ENCODE peak calls at places on chromosomes 13 and 19, in eight cellular contexts. B, L, P, T, J, U, X and N are unnamed samples.

GRCh38 chr13:44719857-44720671 is 143.9 kb upstream of the TSC22D1 start:
- DNase-seq in B (no peak), L (no peak), P (no peak), T (no peak), J (peak), U (peak), X (peak), N (peak)

GRCh38 chr13:32045963-32046785 is 14.6 kb downstream of the FRY start:
- DNase-seq in B (no peak), L (no peak), P (no peak), T (peak), J (peak), U (peak), X (no peak), N (peak)

GRCh38 chr19:18223860-18224524 is 2.2 kb downstream of the PDE4C start:
- DNase-seq in B (peak), L (peak), P (no peak), T (peak), J (no peak), U (no peak), X (no peak), N (no peak)

GRCh38 chr13:37058801-37059135 is 720 bp downstream of the SUPT20H start:
- DNase-seq in B (peak), L (no peak), P (no peak), T (no peak), J (no peak), U (no peak), X (no peak), N (no peak)

GRCh38 chr13:30441304-30441703 is 19.0 kb downstream of the UBE2L5 start:
- DNase-seq in B (no peak), L (no peak), P (no peak), T (no peak), J (peak), U (no peak), X (no peak), N (no peak)

GRCh38 chr13:80379245-80379644 is 38.3 kb upstream of the SPRY2 start:
- DNase-seq in B (no peak), L (no peak), P (no peak), T (no peak), J (peak), U (peak), X (no peak), N (peak)

GRCh38 chr13:77537302-77537919 is 1.9 kb downstream of the SCEL start:
- DNase-seq in B (no peak), L (no peak), P (no peak), T (no peak), J (no peak), U (peak), X (no peak), N (no peak)

GRCh38 chr13:85693889-85694511 is 105.2 kb downstream of the SLITRK6 start:
- DNase-seq in B (peak), L (no peak), P (no peak), T (no peak), J (peak), U (no peak), X (no peak), N (no peak)

GRCh38 chr19:42092350-42092749 is 16.4 kb downstream of the ZNF574 start:
- DNase-seq in B (peak), L (peak), P (no peak), T (peak), J (no peak), U (no peak), X (no peak), N (peak)

DNA sequence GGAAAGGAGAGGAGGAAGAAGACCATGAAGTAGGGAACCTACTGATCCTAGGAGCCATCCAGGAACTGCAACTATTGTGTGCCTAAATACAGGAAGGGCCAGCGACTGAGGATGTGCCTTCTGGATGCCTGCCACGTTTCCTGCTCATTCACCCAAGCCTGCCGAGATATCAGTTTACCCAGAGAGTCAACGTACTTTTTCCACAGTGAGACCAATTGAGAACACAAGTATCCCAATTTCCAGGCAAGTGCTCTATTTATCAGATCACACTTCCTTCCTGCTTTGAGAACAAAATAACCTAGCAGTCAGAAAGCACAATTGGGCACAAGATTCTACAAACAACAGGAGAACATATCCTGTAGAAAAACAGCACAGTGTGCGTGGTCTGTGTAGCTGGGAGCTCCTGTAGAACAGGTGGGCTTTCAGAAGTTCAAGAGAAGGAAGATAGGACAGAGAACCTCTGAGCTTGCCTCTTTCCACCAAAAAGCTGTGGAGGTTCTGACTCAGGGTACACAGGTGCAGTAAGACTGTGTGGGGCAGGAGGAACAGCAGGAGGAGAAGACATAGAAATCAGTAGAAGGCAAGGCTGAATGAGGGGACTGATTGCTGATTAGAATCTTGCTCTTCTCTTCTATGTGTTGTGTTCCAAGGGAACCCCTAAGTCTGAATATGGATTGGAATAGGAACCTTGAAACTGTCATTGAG is 122.6 kb downstream of the AKAP11 start:
- DNase-seq in B (no peak), L (no peak), P (no peak), T (no peak), J (no peak), U (no peak), X (no peak), N (no peak)
- H3K4me3 ChIP-seq in B (no peak), L (no peak), P (no peak), T (no peak), J (no peak), U (no peak), X (no peak), N (no peak)

GRCh38 chr13:98571955-98572662 is 4.8 kb downstream of the STK24 start:
- DNase-seq in B (no peak), L (peak), P (no peak), T (no peak), J (peak), U (peak), X (no peak), N (no peak)
- H3K4me3 ChIP-seq in B (no peak), L (no peak), P (no peak), T (no peak), J (no peak), U (peak), X (no peak), N (no peak)

GRCh38 chr13:72508392-72508791 is 219.0 kb downstream of the MZT1 start:
- DNase-seq in B (no peak), L (no peak), P (no peak), T (no peak), J (no peak), U (no peak), X (no peak), N (no peak)
- H3K4me3 ChIP-seq in B (no peak), L (no peak), P (no peak), T (no peak), J (no peak), U (no peak), X (no peak), N (no peak)

DNA sequence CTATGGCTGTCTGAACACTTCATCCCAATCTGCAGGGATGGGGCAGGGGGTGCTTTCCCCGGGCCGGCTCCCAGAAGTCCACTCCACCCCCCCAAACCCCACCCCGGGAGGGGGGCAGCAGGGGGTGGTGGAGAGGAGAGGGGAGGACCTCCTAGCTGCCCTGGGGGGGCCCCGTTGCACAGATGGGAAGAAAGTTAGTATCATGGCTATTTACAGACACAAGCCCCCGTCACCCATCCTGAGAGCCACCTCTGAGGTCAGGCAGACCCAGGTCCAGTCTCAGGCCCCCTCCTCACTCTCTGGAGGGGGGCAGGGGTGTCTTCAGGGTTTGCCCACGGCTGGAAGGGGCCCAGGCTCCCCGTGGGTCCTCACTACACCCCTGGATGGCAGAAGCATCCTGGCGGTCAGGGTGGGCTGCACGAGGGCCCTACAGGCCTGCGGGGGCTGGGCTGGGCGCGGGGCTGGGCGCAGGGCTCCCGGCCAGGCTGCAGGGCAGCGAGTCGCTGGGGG is 5.8 kb upstream of the REXO1 start:
- DNase-seq in B (no peak), L (no peak), P (no peak), T (no peak), J (no peak), U (no peak), X (no peak), N (no peak)
- H3K4me3 ChIP-seq in B (no peak), L (no peak), P (no peak), T (no peak), J (no peak), U (no peak), X (no peak), N (no peak)

DNA sequence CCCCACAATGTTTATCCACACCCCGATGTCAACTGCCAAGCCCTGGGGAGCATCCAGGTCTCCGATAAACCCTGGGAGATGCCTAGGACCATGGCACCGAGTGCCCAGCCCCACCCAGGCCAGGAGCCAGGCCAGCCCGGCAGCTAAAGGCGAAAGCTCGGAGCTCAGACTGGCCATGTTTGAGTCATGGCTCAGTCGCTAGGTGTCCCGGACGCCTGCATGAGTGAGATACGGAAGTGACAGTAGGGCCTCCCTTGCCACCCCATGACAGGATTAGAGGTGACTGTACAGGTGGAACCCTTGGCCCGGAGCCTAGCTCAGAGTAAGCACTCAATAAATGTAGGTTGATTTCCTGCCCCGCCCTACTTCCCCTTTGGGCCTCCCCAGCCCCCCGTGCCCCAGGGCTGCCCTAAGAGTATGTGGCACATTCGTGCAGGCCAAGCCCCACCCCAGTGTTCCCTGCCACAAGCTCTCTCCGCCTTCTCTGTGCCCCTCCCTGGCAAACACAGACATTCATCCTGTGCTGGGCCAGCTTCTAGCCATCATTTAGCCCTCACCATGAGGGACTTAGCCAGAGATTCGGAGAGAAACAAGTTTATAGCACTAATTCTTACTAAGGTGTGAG is 5.8 kb upstream of the TPM4 start:
- DNase-seq in B (no peak), L (peak), P (no peak), T (no peak), J (no peak), U (no peak), X (no peak), N (no peak)
- H3K4me3 ChIP-seq in B (no peak), L (no peak), P (no peak), T (no peak), J (no peak), U (no peak), X (peak), N (no peak)

GRCh38 chr19:8526345-8527062 is 12.5 kb upstream of the ZNF414 start:
- DNase-seq in B (peak), L (peak), P (peak), T (peak), J (peak), U (peak), X (peak), N (peak)

GRCh38 chr19:8529369-8530006 is 15.5 kb upstream of the ZNF414 start:
- DNase-seq in B (no peak), L (no peak), P (no peak), T (no peak), J (no peak), U (no peak), X (no peak), N (no peak)

GRCh38 chr19:8528500-8528899 is 14.5 kb upstream of the ZNF414 start:
- DNase-seq in B (no peak), L (no peak), P (no peak), T (no peak), J (no peak), U (no peak), X (no peak), N (no peak)

GRCh38 chr19:8530061-8530679 is 16.2 kb upstream of the ZNF414 start:
- DNase-seq in B (peak), L (no peak), P (no peak), T (no peak), J (no peak), U (no peak), X (no peak), N (no peak)

GRCh38 chr19:8525401-8525684 is 11.4 kb upstream of the ZNF414 start:
- DNase-seq in B (no peak), L (no peak), P (no peak), T (no peak), J (no peak), U (no peak), X (no peak), N (no peak)
- H3K4me3 ChIP-seq in B (no peak), L (peak), P (no peak), T (peak), J (peak), U (peak), X (peak), N (peak)